ENCODE peak calls at places on chromosomes 3 and 15, in six cellular contexts. One of them, this sample, is unnamed.

GRCh38 chr3:52892625-52893311 is 4.6 kb downstream of the STIMATE start:
- DNase-seq in H1: no peak
- DNase-seq in GM12878: peak
- DNase-seq in K562: no peak
- DNase-seq in HepG2: no peak
- DNase-seq in HCT116: no peak
- DNase-seq in this sample: no peak

GRCh38 chr3:8441969-8442559 is 59.6 kb upstream of the LMCD1 start:
- DNase-seq in HCT116: peak
- DNase-seq in K562: peak
- DNase-seq in GM12878: no peak
- DNase-seq in H1: peak
- DNase-seq in HepG2: peak
- DNase-seq in this sample: peak

GRCh38 chr15:51046799-51047449 is 47.8 kb downstream of the TNFAIP8L3 start:
- DNase-seq in HCT116: no peak
- DNase-seq in HepG2: peak
- DNase-seq in GM12878: no peak
- DNase-seq in K562: no peak
- DNase-seq in H1: no peak
- DNase-seq in this sample: no peak

GRCh38 chr3:127286571-127287140 is 1.2 kb downstream of the PRR20G start:
- DNase-seq in HCT116: no peak
- DNase-seq in H1: no peak
- DNase-seq in HepG2: no peak
- DNase-seq in GM12878: no peak
- DNase-seq in K562: no peak
- DNase-seq in this sample: no peak

GRCh38 chr3:187922704-187923393 is 177.6 kb upstream of the BCL6 start:
- DNase-seq in H1: no peak
- DNase-seq in HCT116: no peak
- DNase-seq in K562: no peak
- DNase-seq in HepG2: no peak
- DNase-seq in GM12878: no peak
- DNase-seq in this sample: no peak

GRCh38 chr3:29697989-29698388 is 417.1 kb downstream of the RBMS3 start:
- DNase-seq in HCT116: no peak
- DNase-seq in GM12878: no peak
- DNase-seq in HepG2: no peak
- DNase-seq in K562: no peak
- DNase-seq in H1: no peak
- DNase-seq in this sample: no peak

GRCh38 chr15:96716100-96716499 is 385.6 kb downstream of the NR2F2 start:
- DNase-seq in HepG2: no peak
- DNase-seq in H1: no peak
- DNase-seq in K562: no peak
- DNase-seq in GM12878: no peak
- DNase-seq in HCT116: no peak
- DNase-seq in this sample: no peak

GRCh38 chr3:44414517-44415090 is 62.9 kb downstream of the ZNF445 start:
- DNase-seq in H1: no peak
- DNase-seq in K562: no peak
- DNase-seq in GM12878: no peak
- DNase-seq in HepG2: peak
- DNase-seq in HCT116: no peak
- DNase-seq in this sample: no peak

GRCh38 chr3:49523756-49524747 is 30.2 kb upstream of the BSN start:
- DNase-seq in GM12878: no peak
- DNase-seq in HCT116: no peak
- DNase-seq in H1: no peak
- DNase-seq in K562: no peak
- DNase-seq in HepG2: no peak
- DNase-seq in this sample: no peak

GRCh38 chr3:116981088-116981487 is 271.5 kb downstream of the TUSC7 start:
- DNase-seq in HCT116: no peak
- DNase-seq in K562: no peak
- DNase-seq in H1: no peak
- DNase-seq in GM12878: no peak
- DNase-seq in HepG2: no peak
- DNase-seq in this sample: no peak

GRCh38 chr15:72796210-72796514 is 12.6 kb upstream of the ADPGK start:
- DNase-seq in HepG2: no peak
- DNase-seq in K562: peak
- DNase-seq in HCT116: no peak
- DNase-seq in GM12878: no peak
- DNase-seq in H1: no peak
- DNase-seq in this sample: no peak

GRCh38 chr3:188196232-188196990 is 42.5 kb downstream of the LPP start:
- DNase-seq in HCT116: no peak
- DNase-seq in HepG2: no peak
- DNase-seq in H1: no peak
- DNase-seq in GM12878: no peak
- DNase-seq in K562: no peak
- DNase-seq in this sample: no peak

GRCh38 chr3:126015075-126015474 is 46.1 kb downstream of the ROPN1B start:
- DNase-seq in K562: no peak
- DNase-seq in GM12878: no peak
- DNase-seq in HCT116: no peak
- DNase-seq in H1: no peak
- DNase-seq in HepG2: no peak
- DNase-seq in this sample: no peak

GRCh38 chr15:67472957-67473356 is 48.0 kb upstream of the C15orf61 start:
- DNase-seq in HepG2: no peak
- DNase-seq in K562: no peak
- DNase-seq in GM12878: no peak
- DNase-seq in H1: no peak
- DNase-seq in HCT116: no peak
- DNase-seq in this sample: no peak

GRCh38 chr15:41574158-41574557 is 15.1 kb downstream of the TYRO3 start:
- DNase-seq in H1: no peak
- DNase-seq in K562: no peak
- DNase-seq in HepG2: no peak
- DNase-seq in HCT116: no peak
- DNase-seq in GM12878: no peak
- DNase-seq in this sample: no peak

GRCh38 chr15:78615151-78615589 is 5.6 kb downstream of the CHRNA3 start:
- DNase-seq in K562: no peak
- DNase-seq in HepG2: no peak
- DNase-seq in GM12878: no peak
- DNase-seq in H1: no peak
- DNase-seq in HCT116: no peak
- DNase-seq in this sample: no peak

GRCh38 chr15:80660114-80660513 is 35.0 kb upstream of the ABHD17C start:
- DNase-seq in K562: no peak
- DNase-seq in H1: no peak
- DNase-seq in HCT116: no peak
- DNase-seq in GM12878: no peak
- DNase-seq in HepG2: peak
- DNase-seq in this sample: peak

GRCh38 chr3:101039285-101039684 is 46.1 kb upstream of the ABI3BP start:
- DNase-seq in HCT116: no peak
- DNase-seq in H1: no peak
- DNase-seq in K562: no peak
- DNase-seq in GM12878: no peak
- DNase-seq in HepG2: no peak
- DNase-seq in this sample: no peak

GRCh38 chr3:15465876-15466585 is 38.6 kb downstream of the EAF1 start:
- DNase-seq in H1: no peak
- DNase-seq in GM12878: no peak
- DNase-seq in K562: no peak
- DNase-seq in HCT116: no peak
- DNase-seq in HepG2: no peak
- DNase-seq in this sample: no peak

GRCh38 chr3:194386610-194387009 is 12.5 kb downstream of the GP5 start:
- DNase-seq in K562: no peak
- DNase-seq in HCT116: no peak
- DNase-seq in HepG2: no peak
- DNase-seq in GM12878: no peak
- DNase-seq in H1: no peak
- DNase-seq in this sample: no peak

GRCh38 chr3:139715736-139716135 is 38.0 kb upstream of the NMNAT3 start:
- DNase-seq in H1: no peak
- DNase-seq in GM12878: no peak
- DNase-seq in K562: no peak
- DNase-seq in HepG2: no peak
- DNase-seq in HCT116: no peak
- DNase-seq in this sample: no peak

GRCh38 chr3:51622868-51623267 is 48.2 kb upstream of the TEX264 start:
- DNase-seq in K562: no peak
- DNase-seq in H1: no peak
- DNase-seq in HepG2: no peak
- DNase-seq in GM12878: no peak
- DNase-seq in HCT116: no peak
- DNase-seq in this sample: no peak

GRCh38 chr3:142209655-142210054 is 15.7 kb downstream of the GK5 start:
- DNase-seq in HepG2: no peak
- DNase-seq in K562: no peak
- DNase-seq in HCT116: no peak
- DNase-seq in GM12878: no peak
- DNase-seq in H1: no peak
- DNase-seq in this sample: no peak

GRCh38 chr15:73914145-73914544 is 12.1 kb upstream of the LOXL1 start:
- DNase-seq in GM12878: no peak
- DNase-seq in HCT116: no peak
- DNase-seq in HepG2: no peak
- DNase-seq in K562: no peak
- DNase-seq in H1: no peak
- DNase-seq in this sample: no peak

GRCh38 chr3:89522168-89522567 is 414.7 kb downstream of the EPHA3 start:
- DNase-seq in H1: no peak
- DNase-seq in HepG2: no peak
- DNase-seq in K562: no peak
- DNase-seq in GM12878: no peak
- DNase-seq in HCT116: no peak
- DNase-seq in this sample: no peak

GRCh38 chr15:72737723-72738122 is 45.8 kb downstream of the ADPGK start:
- DNase-seq in K562: no peak
- DNase-seq in HepG2: no peak
- DNase-seq in GM12878: no peak
- DNase-seq in H1: no peak
- DNase-seq in HCT116: no peak
- DNase-seq in this sample: no peak

GRCh38 chr15:70793694-70794093 is 30.3 kb upstream of the UACA start:
- DNase-seq in K562: no peak
- DNase-seq in H1: no peak
- DNase-seq in HCT116: no peak
- DNase-seq in HepG2: no peak
- DNase-seq in GM12878: no peak
- DNase-seq in this sample: no peak

GRCh38 chr15:29613951-29614382 is 208.3 kb downstream of the TJP1 start:
- DNase-seq in K562: peak
- DNase-seq in H1: no peak
- DNase-seq in HepG2: peak
- DNase-seq in GM12878: no peak
- DNase-seq in HCT116: peak
- DNase-seq in this sample: peak

GRCh38 chr15:29612701-29613100 is 209.6 kb downstream of the TJP1 start:
- DNase-seq in HepG2: no peak
- DNase-seq in GM12878: no peak
- DNase-seq in H1: no peak
- DNase-seq in K562: no peak
- DNase-seq in HCT116: no peak
- DNase-seq in this sample: no peak

GRCh38 chr15:29618586-29618985 is 203.7 kb downstream of the TJP1 start:
- DNase-seq in K562: no peak
- DNase-seq in GM12878: no peak
- DNase-seq in H1: no peak
- DNase-seq in HepG2: no peak
- DNase-seq in HCT116: no peak
- DNase-seq in this sample: no peak

GRCh38 chr15:29616512-29616911 is 205.8 kb downstream of the TJP1 start:
- DNase-seq in HepG2: no peak
- DNase-seq in GM12878: no peak
- DNase-seq in H1: no peak
- DNase-seq in HCT116: no peak
- DNase-seq in K562: no peak
- DNase-seq in this sample: no peak

DNA sequence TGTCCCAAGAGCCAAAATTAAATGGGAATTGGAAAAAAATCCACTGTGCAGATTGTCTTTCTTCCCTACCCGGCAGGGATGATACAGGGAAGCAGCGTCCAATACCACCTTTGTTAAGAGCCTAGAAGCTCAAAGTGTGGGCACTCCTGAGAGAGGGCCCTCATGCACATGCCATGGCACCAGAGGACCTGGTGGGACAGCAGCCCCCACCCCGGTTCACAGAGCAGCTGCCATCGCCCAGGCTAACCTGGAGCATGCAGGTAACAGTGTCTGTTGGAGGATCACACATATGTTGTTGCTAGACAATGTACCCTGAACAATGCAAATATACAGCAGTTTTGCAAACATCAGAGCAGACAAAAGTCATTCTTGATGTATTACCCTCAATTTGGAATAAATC is 206.5 kb downstream of the TJP1 start:
- DNase-seq in HepG2: no peak
- DNase-seq in K562: no peak
- DNase-seq in HCT116: no peak
- DNase-seq in GM12878: no peak
- DNase-seq in H1: no peak
- DNase-seq in this sample: no peak
- TF ChIP-seq ATF3 in HepG2: no peak
- TF ChIP-seq ATF3 in K562: no peak
- TF ChIP-seq ATF3 in HCT116: no peak
- TF ChIP-seq ATF3 in GM12878: no peak
- TF ChIP-seq ATF3 in H1: no peak
- TF ChIP-seq ATF3 in this sample: no peak

GRCh38 chr3:185473290-185473815 is 25.5 kb downstream of the TMEM41A start:
- DNase-seq in K562: peak
- DNase-seq in GM12878: no peak
- DNase-seq in HCT116: peak
- DNase-seq in HepG2: no peak
- DNase-seq in H1: no peak
- DNase-seq in this sample: no peak
- TF ChIP-seq ATF3 in K562: peak
- TF ChIP-seq ATF3 in GM12878: no peak
- TF ChIP-seq ATF3 in HCT116: peak
- TF ChIP-seq ATF3 in HepG2: no peak
- TF ChIP-seq ATF3 in H1: no peak
- TF ChIP-seq ATF3 in this sample: no peak

GRCh38 chr3:59103552-59103951 is 53.7 kb upstream of the CFAP20DC start:
- DNase-seq in HepG2: no peak
- DNase-seq in GM12878: no peak
- DNase-seq in H1: no peak
- DNase-seq in K562: no peak
- DNase-seq in HCT116: no peak
- DNase-seq in this sample: no peak

GRCh38 chr3:59106085-59106629 is 56.3 kb upstream of the CFAP20DC start:
- DNase-seq in H1: no peak
- DNase-seq in K562: no peak
- DNase-seq in GM12878: no peak
- DNase-seq in HCT116: no peak
- DNase-seq in HepG2: peak
- DNase-seq in this sample: no peak

GRCh38 chr3:59101091-59101738 is 51.4 kb upstream of the CFAP20DC start:
- DNase-seq in HCT116: no peak
- DNase-seq in GM12878: no peak
- DNase-seq in K562: no peak
- DNase-seq in HepG2: no peak
- DNase-seq in H1: no peak
- DNase-seq in this sample: no peak
- TF ChIP-seq ATF3 in HCT116: no peak
- TF ChIP-seq ATF3 in GM12878: no peak
- TF ChIP-seq ATF3 in K562: no peak
- TF ChIP-seq ATF3 in HepG2: no peak
- TF ChIP-seq ATF3 in H1: no peak
- TF ChIP-seq ATF3 in this sample: no peak

GRCh38 chr3:151918253-151919029 is 45.0 kb downstream of the SUCNR1 start:
- DNase-seq in HepG2: peak
- DNase-seq in HCT116: peak
- DNase-seq in H1: no peak
- DNase-seq in K562: peak
- DNase-seq in GM12878: peak
- DNase-seq in this sample: no peak
- TF ChIP-seq ATF3 in HepG2: no peak
- TF ChIP-seq ATF3 in HCT116: no peak
- TF ChIP-seq ATF3 in H1: no peak
- TF ChIP-seq ATF3 in K562: no peak
- TF ChIP-seq ATF3 in GM12878: no peak
- TF ChIP-seq ATF3 in this sample: no peak